ENCODE peak calls at places on chromosomes 7 and 10, in nine cellular contexts. L, Q, U, G, K, S, X, J and P are unnamed samples.

GRCh38 chr10:44894691-44895090 is 16.4 kb upstream of the TMEM72 start:
- DNase-seq in K (no peak), U (no peak), Q (no peak), G (no peak), X (no peak), J (no peak), S (no peak), L (no peak), P (no peak)

GRCh38 chr10:103661198-103661950 is 167.9 kb downstream of the NEURL1 start:
- DNase-seq in U (peak; percentile 62), G (peak; percentile 88), X (peak; percentile 50), S (peak; percentile 44), J (peak; percentile 81), L (peak; percentile 87), Q (no peak), K (peak; percentile 97), P (peak; percentile 95)

GRCh38 chr7:149872419-149873073 is 1.2 kb upstream of the ATP6V0E2 start:
- DNase-seq in L (peak; percentile 81), S (no peak), J (peak; percentile 73), K (peak; percentile 80), G (peak; percentile 87), U (no peak), X (peak; percentile 61), Q (peak; percentile 99), P (peak; percentile 77)

GRCh38 chr7:461118-461452 is 58.6 kb downstream of the PDGFA start:
- DNase-seq in S (no peak), U (no peak), K (no peak), Q (no peak), L (no peak), X (no peak), J (no peak), G (no peak), P (no peak)

GRCh38 chr7:109309790-109310189 is 740.1 kb downstream of the DNAJB9 start:
- DNase-seq in U (no peak), S (no peak), G (no peak), L (no peak), X (no peak), J (no peak), K (no peak), Q (no peak), P (no peak)

GRCh38 chr10:98149858-98150257 is 15.4 kb downstream of the R3HCC1L start:
- DNase-seq in S (no peak), Q (no peak), G (no peak), X (no peak), K (no peak), J (no peak), L (no peak), U (no peak), P (no peak)

GRCh38 chr10:77877461-77878344 is 48.9 kb downstream of the DLG5 start:
- DNase-seq in U (no peak), S (peak; percentile 55), Q (no peak), J (peak; percentile 59), L (no peak), K (peak; percentile 67), G (peak; percentile 30), X (no peak), P (peak; percentile 72)

GRCh38 chr7:142603870-142604448 is 145.3 kb upstream of the PRSS1 start:
- DNase-seq in S (peak; percentile 48), Q (peak; percentile 57), X (peak; percentile 65), L (no peak), G (no peak), U (peak; percentile 60), K (no peak), J (peak; percentile 33), P (peak; percentile 81)

GRCh38 chr10:35464805-35465456 is 128.6 kb downstream of the CCNY start:
- DNase-seq in L (no peak), Q (no peak), G (no peak), J (peak; percentile 70), K (no peak), X (no peak), S (no peak), U (no peak), P (peak; percentile 44)

GRCh38 chr7:135773451-135773850 is 24.8 kb upstream of the FAM180A start:
- DNase-seq in K (no peak), J (no peak), U (no peak), X (no peak), Q (no peak), L (no peak), S (no peak), G (no peak), P (no peak)

GRCh38 chr10:35356725-35357092 is 20.4 kb downstream of the CCNY start:
- DNase-seq in L (no peak), K (no peak), J (no peak), U (no peak), S (no peak), G (no peak), X (no peak), Q (no peak), P (no peak)

GRCh38 chr7:46210467-46210866 is 289.4 kb upstream of the IGFBP3 start:
- DNase-seq in J (no peak), X (no peak), L (no peak), U (no peak), G (no peak), K (no peak), Q (no peak), S (no peak), P (no peak)

GRCh38 chr7:70723339-70723738 is 408.6 kb upstream of the GALNT17 start:
- DNase-seq in G (no peak), S (no peak), Q (no peak), K (no peak), U (no peak), J (no peak), L (no peak), X (no peak), P (no peak)

GRCh38 chr7:70721500-70721899 is 410.4 kb upstream of the GALNT17 start:
- DNase-seq in K (no peak), Q (no peak), L (no peak), G (no peak), J (no peak), X (no peak), S (no peak), U (no peak), P (no peak)

GRCh38 chr7:70717553-70718248 is 414.2 kb upstream of the GALNT17 start:
- DNase-seq in J (no peak), Q (no peak), S (no peak), U (no peak), G (no peak), X (no peak), L (no peak), K (no peak), P (no peak)

GRCh38 chr7:70719120-70719519 is 412.8 kb upstream of the GALNT17 start:
- DNase-seq in J (no peak), Q (no peak), U (no peak), G (no peak), S (no peak), K (no peak), X (no peak), L (no peak), P (no peak)

DNA sequence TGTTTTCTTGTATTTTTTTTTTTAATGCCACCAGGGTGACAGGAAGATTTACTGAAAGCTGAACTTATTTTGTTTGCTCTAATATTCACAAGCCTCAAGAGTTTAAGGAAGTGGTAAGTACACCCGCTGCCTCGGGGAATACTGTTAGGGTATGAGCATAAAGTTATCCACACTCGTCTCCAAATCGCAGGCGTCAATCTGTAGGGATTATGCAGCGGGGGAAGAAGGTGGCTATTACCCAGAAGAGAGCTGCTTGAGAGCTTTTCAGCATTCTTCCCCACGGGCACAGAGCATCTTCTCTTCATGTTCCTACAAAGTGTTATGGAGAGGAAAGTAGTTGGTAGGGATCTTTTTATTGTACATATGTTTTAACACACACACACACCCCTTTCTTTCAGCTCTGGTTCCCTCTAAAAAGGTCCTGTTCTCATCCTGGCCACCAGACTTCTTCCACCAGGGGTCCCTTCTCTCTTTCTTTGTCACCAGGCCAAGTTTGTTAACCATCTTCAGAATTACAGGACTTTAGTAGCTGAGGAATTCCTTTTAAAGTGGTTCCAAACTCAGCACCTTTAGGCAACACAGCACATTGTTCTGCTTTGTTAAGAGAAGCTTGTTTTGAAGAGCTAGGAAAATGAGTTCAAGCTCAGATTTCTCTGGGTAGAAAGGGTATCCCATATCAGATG is 411.6 kb upstream of the GALNT17 start:
- DNase-seq in G (no peak), U (no peak), S (no peak), K (no peak), Q (no peak), L (no peak), J (no peak), X (no peak), P (no peak)
- H3K4me1 ChIP-seq in G (no peaks in the 10 kb centered on the region), U (no peaks in the 10 kb centered on the region), S (no peaks in the 10 kb centered on the region), K (no peaks in the 10 kb centered on the region), Q (no peaks in the 10 kb centered on the region), L (peaks cover 31% of the 10 kb centered on the region), J (no peaks in the 10 kb centered on the region), X (no peaks in the 10 kb centered on the region), P (peaks cover 13% of the 10 kb centered on the region)

DNA sequence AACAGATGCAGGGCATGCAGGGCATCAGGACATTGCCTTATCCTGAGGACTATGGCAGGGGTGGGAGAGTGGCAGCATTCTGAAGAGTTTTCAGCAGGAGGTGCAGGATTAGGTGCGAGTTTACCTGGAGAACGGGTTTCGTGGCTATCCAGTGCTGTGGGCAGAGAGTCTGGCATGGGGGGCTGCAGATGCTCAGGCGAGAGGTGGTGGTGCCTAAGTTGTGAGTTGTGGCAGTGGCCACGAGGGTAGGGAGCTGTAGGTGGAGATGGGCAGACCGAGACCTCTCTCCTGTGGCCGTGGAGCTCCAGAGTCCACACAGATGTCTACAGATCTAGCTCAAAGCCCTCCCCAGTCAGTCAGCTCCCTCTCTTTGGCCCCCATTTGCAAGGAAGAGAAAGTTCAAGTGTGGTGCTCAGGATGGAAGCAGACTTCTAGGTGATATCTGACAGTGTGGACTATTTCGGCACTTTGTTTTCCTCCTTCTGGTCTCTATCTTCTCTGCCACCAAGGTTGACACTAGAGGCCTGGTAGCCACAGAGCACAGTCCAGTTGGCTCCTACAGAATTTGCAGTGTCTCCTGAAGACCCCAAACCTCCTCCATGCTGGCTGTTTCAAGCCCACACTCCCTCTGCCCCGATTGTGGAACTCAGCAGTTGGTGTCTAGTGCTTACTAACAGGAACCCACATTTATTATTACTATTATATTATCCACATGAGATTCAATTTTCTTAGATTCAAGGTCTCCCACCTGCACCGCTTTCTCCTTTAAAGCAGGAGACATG is 955.7 kb upstream of the ZNF722 start:
- DNase-seq in J (no peak), S (no peak), K (no peak), X (no peak), G (no peak), Q (no peak), L (no peak), U (no peak), P (no peak)
- H3K9me3 ChIP-seq in J (peaks cover 16% of the 10 kb centered on the region), S (no peaks in the 10 kb centered on the region), K (no peaks in the 10 kb centered on the region), X (no peaks in the 10 kb centered on the region), G (no peaks in the 10 kb centered on the region), Q (peaks cover 6% of the 10 kb centered on the region), L (peaks cover 8% of the 10 kb centered on the region), U (no peaks in the 10 kb centered on the region), P (no peaks in the 10 kb centered on the region)

DNA sequence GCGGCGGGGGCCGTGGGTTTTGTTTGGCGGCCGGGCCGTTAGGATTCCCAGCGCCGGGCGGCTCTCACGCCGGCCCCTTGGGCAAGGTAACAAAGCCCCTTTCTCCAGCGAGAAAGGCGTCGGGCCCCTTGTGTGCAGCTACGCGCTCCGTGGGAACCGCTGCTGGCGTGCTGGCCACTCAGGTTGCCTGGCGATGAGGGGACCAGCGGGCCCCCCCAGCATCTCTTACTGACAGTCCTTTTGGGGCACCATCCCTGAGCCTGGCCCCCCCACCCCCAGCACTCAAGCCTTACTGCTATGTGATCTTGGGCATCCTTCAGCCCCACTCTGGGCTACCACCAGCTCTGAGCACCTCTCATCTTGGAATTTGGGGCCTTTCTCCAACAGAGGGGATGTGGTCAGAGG is 1.8 kb downstream of the LFNG start:
- DNase-seq in Q (no peak), U (no peak), K (no peak), X (no peak), G (no peak), J (no peak), L (no peak), S (no peak), P (no peak)
- H3K4me1 ChIP-seq in Q (peaks cover 76% of the 10 kb centered on the region), U (peaks cover 41% of the 10 kb centered on the region), K (no peaks in the 10 kb centered on the region), X (peaks cover 64% of the 10 kb centered on the region), G (peaks cover 26% of the 10 kb centered on the region), J (peaks cover 67% of the 10 kb centered on the region), L (peaks cover 69% of the 10 kb centered on the region), S (peaks cover 56% of the 10 kb centered on the region), P (no peaks in the 10 kb centered on the region)

GRCh38 chr10:107585630-107586029 is 421.1 kb upstream of the SORCS1 start:
- DNase-seq in J (no peak), S (no peak), X (no peak), Q (no peak), U (no peak), K (no peak), G (no peak), L (no peak), P (no peak)
- H3K9me3 ChIP-seq in J (no peaks in the 10 kb centered on the region), S (no peaks in the 10 kb centered on the region), X (no peaks in the 10 kb centered on the region), Q (no peaks in the 10 kb centered on the region), U (no peaks in the 10 kb centered on the region), K (no peaks in the 10 kb centered on the region), G (peaks cover 6% of the 10 kb centered on the region), L (peaks cover 10% of the 10 kb centered on the region), P (no peaks in the 10 kb centered on the region)